ENCODE peak calls at places on chromosomes 5 and 9, in four cellular contexts. L is amygdala, V is GM04503, C is nephron progenitor cell. Y is an unnamed sample.

GRCh38 chr9:92064711-92065110 is 50.5 kb downstream of the SPTLC1 start:
- DNase-seq in L (no peak), V (peak), C (no peak), Y (no peak)

GRCh38 chr9:123749580-123750202 is 180.2 kb downstream of the DENND1A start:
- DNase-seq in L (no peak), V (no peak), C (no peak), Y (no peak)

GRCh38 chr5:36459191-36460135 is 146.9 kb upstream of the SLC1A3 start:
- DNase-seq in L (no peak), V (no peak), C (no peak), Y (no peak)

GRCh38 chr5:122907238-122907637 is 61.8 kb downstream of the SNX24 start:
- DNase-seq in L (no peak), V (peak), C (no peak), Y (no peak)

GRCh38 chr9:109299901-109300300 is 21.0 kb downstream of the EPB41L4B start:
- DNase-seq in L (no peak), V (no peak), C (no peak), Y (no peak)

GRCh38 chr9:35910613-35911488 is 1.6 kb downstream of the SPAAR start:
- DNase-seq in L (no peak), V (no peak), C (no peak), Y (peak)

GRCh38 chr9:133986061-133986460 is 6.1 kb downstream of the VAV2 start:
- DNase-seq in L (no peak), V (no peak), C (no peak), Y (no peak)

GRCh38 chr9:107170801-107171200 is 112.3 kb upstream of the RAD23B start:
- DNase-seq in L (no peak), V (no peak), C (no peak), Y (no peak)

GRCh38 chr5:15748266-15748665 is 248.3 kb downstream of the FBXL7 start:
- DNase-seq in L (no peak), V (no peak), C (no peak), Y (no peak)

Y was measured in neural progenitor cell.